ENCODE peak calls at places on chromosomes 11 and 22, in five cellular contexts. One of them, this sample, is unnamed.

GRCh38 chr11:75078233-75078632 is 18.4 kb downstream of the OR2AT4 start:
- DNase-seq in mesenchymal stem cell: no peak
- DNase-seq in stomach: no peak
- DNase-seq in cardiac muscle cell: no peak
- DNase-seq in heart right ventricle: no peak
- DNase-seq in this sample: no peak

GRCh38 chr11:57491371-57492061 is 24.0 kb downstream of the SLC43A1 start:
- DNase-seq in mesenchymal stem cell: no peak
- DNase-seq in stomach: peak; percentile 50
- DNase-seq in cardiac muscle cell: peak; percentile 46
- DNase-seq in heart right ventricle: no peak
- DNase-seq in this sample: peak; percentile 33

GRCh38 chr11:124739479-124740276 is at the start of gene NRGN:
- DNase-seq in mesenchymal stem cell: peak; percentile 87
- DNase-seq in stomach: peak; percentile 94
- DNase-seq in cardiac muscle cell: peak; percentile 92
- DNase-seq in heart right ventricle: peak; percentile 93
- DNase-seq in this sample: peak; percentile 98

GRCh38 chr22:36701941-36702640 is 1.5 kb downstream of the CACNG2 start:
- DNase-seq in mesenchymal stem cell: no peak
- DNase-seq in stomach: no peak
- DNase-seq in cardiac muscle cell: no peak
- DNase-seq in heart right ventricle: no peak
- DNase-seq in this sample: no peak

GRCh38 chr11:47446833-47447232 is 2.1 kb downstream of the RAPSN start:
- DNase-seq in mesenchymal stem cell: no peak
- DNase-seq in stomach: no peak
- DNase-seq in cardiac muscle cell: no peak
- DNase-seq in heart right ventricle: no peak
- DNase-seq in this sample: no peak

GRCh38 chr11:86244063-86244521 is 461 bp upstream of the EED start:
- DNase-seq in mesenchymal stem cell: no peak
- DNase-seq in stomach: peak; percentile 90
- DNase-seq in cardiac muscle cell: no peak
- DNase-seq in heart right ventricle: peak; percentile 90
- DNase-seq in this sample: peak; percentile 95

GRCh38 chr22:41481131-41481830 is 12.4 kb downstream of the ACO2 start:
- DNase-seq in mesenchymal stem cell: no peak
- DNase-seq in stomach: no peak
- DNase-seq in cardiac muscle cell: no peak
- DNase-seq in heart right ventricle: peak; percentile 51
- DNase-seq in this sample: no peak

GRCh38 chr11:75265851-75266531 is 25.4 kb downstream of the TPBGL start:
- DNase-seq in mesenchymal stem cell: no peak
- DNase-seq in stomach: no peak
- DNase-seq in cardiac muscle cell: peak; percentile 50
- DNase-seq in heart right ventricle: no peak
- DNase-seq in this sample: no peak

GRCh38 chr11:32333335-32333991 is 101.9 kb downstream of the WT1 start:
- DNase-seq in mesenchymal stem cell: peak; percentile 64
- DNase-seq in stomach: peak; percentile 63
- DNase-seq in cardiac muscle cell: peak; percentile 76
- DNase-seq in heart right ventricle: peak; percentile 60
- DNase-seq in this sample: peak; percentile 76

GRCh38 chr11:118530180-118530682 is 761 bp upstream of the TMEM25 start:
- DNase-seq in mesenchymal stem cell: peak; percentile 14
- DNase-seq in stomach: peak; percentile 37
- DNase-seq in cardiac muscle cell: no peak
- DNase-seq in heart right ventricle: no peak
- DNase-seq in this sample: no peak

GRCh38 chr22:20524004-20524481 is 16.6 kb downstream of the MED15 start:
- DNase-seq in mesenchymal stem cell: peak; percentile 57
- DNase-seq in stomach: no peak
- DNase-seq in cardiac muscle cell: no peak
- DNase-seq in heart right ventricle: no peak
- DNase-seq in this sample: no peak

GRCh38 chr11:114915871-114916270 is 237.5 kb downstream of the NXPE2 start:
- DNase-seq in mesenchymal stem cell: no peak
- DNase-seq in stomach: no peak
- DNase-seq in cardiac muscle cell: no peak
- DNase-seq in heart right ventricle: no peak
- DNase-seq in this sample: no peak

GRCh38 chr11:121762820-121763219 is 310.1 kb upstream of the SORL1-AS1 start:
- DNase-seq in mesenchymal stem cell: no peak
- DNase-seq in stomach: no peak
- DNase-seq in cardiac muscle cell: peak; percentile 68
- DNase-seq in heart right ventricle: no peak
- DNase-seq in this sample: peak; percentile 56

GRCh38 chr11:2729841-2730240 is 30.0 kb upstream of the KCNQ1OT1 start:
- DNase-seq in mesenchymal stem cell: no peak
- DNase-seq in stomach: no peak
- DNase-seq in cardiac muscle cell: no peak
- DNase-seq in heart right ventricle: no peak
- DNase-seq in this sample: no peak
- H3K4me1 ChIP-seq in mesenchymal stem cell: peaks cover 58% of the 10 kb centered on the region
- H3K4me1 ChIP-seq in stomach: no peaks in the 10 kb centered on the region
- H3K4me1 ChIP-seq in cardiac muscle cell: peaks cover 9% of the 10 kb centered on the region
- H3K4me1 ChIP-seq in heart right ventricle: peaks cover 2% of the 10 kb centered on the region
- H3K4me1 ChIP-seq in this sample: peaks cover 18% of the 10 kb centered on the region

DNA sequence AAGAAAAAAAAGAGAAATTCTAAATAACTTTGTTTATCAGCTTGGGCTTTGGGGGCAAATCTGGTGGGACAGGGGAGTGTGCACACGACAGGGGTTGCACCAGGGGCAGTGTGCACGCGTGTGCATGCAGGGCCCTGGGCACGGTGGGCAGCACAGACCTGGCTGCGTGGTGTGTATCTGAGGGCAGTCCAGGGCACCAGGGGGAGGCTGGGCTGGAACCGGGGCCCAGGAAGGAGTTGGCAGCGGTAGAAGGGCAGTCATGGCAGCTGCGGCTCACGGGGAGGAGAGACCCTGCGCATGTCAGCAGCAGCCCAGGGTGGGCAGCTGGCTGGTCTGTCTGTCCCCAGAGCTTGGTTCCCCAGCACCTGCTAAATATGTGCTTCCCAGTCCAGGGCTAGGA is 4.3 kb downstream of the KRTAP5-5 start:
- DNase-seq in mesenchymal stem cell: no peak
- DNase-seq in stomach: no peak
- DNase-seq in cardiac muscle cell: no peak
- DNase-seq in heart right ventricle: no peak
- DNase-seq in this sample: no peak
- H3K27me3 ChIP-seq in mesenchymal stem cell: peaks cover 78% of the 10 kb centered on the region
- H3K27me3 ChIP-seq in stomach: peaks cover 35% of the 10 kb centered on the region
- H3K27me3 ChIP-seq in cardiac muscle cell: peaks cover 38% of the 10 kb centered on the region
- H3K27me3 ChIP-seq in heart right ventricle: peaks cover 26% of the 10 kb centered on the region
- H3K27me3 ChIP-seq in this sample: peaks cover 68% of the 10 kb centered on the region

DNA sequence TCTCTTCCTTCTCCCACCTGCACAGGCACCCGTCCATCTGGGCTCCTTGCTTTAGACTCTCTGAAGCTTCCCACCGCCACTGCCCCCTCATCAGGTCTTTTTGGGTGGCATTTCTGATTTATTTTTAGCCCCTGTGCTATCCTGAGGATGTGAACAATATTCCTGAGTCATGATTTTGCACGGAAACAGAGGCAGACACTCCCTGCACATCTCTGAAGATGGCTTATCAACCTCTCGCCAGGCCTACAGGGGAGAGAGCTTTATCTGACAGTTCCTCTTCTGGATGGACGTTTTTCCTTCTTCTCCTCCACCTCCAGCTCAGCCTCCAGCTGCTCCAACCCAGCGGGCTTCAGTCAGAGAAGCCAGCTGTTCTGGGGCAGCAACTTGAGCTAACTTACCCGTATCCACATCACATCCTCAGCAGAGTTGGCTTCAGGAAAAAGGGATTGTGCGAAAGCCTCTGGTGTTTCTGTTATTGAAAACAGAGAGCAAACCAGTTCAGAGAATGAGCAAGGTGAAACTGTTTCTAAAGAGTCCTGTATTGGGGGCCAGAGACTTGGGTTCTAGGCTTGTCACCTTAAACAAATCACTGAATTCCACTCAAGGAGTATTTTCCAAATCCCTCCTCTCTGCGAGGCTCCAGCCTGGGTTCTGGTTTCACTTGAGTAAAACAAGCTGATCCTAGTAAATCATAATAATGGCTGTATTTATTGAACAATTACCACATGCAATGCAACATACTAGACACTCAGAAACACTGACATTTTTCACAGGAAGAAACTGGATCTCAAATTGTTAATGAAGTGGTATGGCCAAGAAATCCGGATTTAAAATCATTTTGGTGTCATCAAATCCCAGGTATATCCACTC is 33.2 kb upstream of the ETS1 start:
- DNase-seq in mesenchymal stem cell: no peak
- DNase-seq in stomach: no peak
- DNase-seq in cardiac muscle cell: peak; percentile 6
- DNase-seq in heart right ventricle: no peak
- DNase-seq in this sample: no peak
- H3K4me1 ChIP-seq in mesenchymal stem cell: peaks cover 3% of the 10 kb centered on the region
- H3K4me1 ChIP-seq in stomach: peaks cover 13% of the 10 kb centered on the region
- H3K4me1 ChIP-seq in cardiac muscle cell: peaks cover 5% of the 10 kb centered on the region
- H3K4me1 ChIP-seq in heart right ventricle: no peaks in the 10 kb centered on the region
- H3K4me1 ChIP-seq in this sample: peaks cover 20% of the 10 kb centered on the region

DNA sequence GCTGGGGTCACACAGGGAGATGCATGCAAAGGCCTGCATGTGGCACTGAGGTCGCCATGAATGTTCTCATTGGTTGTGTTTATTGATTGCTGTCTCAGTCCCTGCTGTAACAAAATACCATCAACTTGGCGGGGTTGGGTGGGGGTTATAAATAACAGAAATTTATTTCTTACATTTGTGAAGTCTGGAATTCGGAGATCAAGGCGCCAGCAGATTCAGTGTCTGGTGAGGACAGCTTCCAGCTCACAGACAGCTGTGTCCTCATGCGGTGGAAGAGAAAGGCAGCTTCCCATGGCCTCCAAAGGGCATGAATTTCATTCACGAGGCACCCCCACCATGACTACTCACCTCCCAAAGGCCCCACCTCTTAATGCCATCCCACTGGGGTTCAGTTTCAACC is 29.4 kb upstream of the PHF21B start:
- DNase-seq in mesenchymal stem cell: no peak
- DNase-seq in stomach: no peak
- DNase-seq in cardiac muscle cell: no peak
- DNase-seq in heart right ventricle: no peak
- DNase-seq in this sample: no peak
- H3K27me3 ChIP-seq in mesenchymal stem cell: peaks cover 84% of the 10 kb centered on the region
- H3K27me3 ChIP-seq in stomach: peaks cover 14% of the 10 kb centered on the region
- H3K27me3 ChIP-seq in cardiac muscle cell: no peaks in the 10 kb centered on the region
- H3K27me3 ChIP-seq in heart right ventricle: peaks cover 24% of the 10 kb centered on the region
- H3K27me3 ChIP-seq in this sample: peaks cover 68% of the 10 kb centered on the region